ENCODE peak calls at places on chromosomes 5 and 9, in four cellular contexts. K is left cardiac atrium; N is hepatocyte; D is activated naive CD4-positive, alpha-beta T cell. O is an unnamed sample.

GRCh38 chr5:151029856-151030336 is 9.5 kb downstream of the GPX3 start:
- DNase-seq in N (no peak), D (no peak), K (no peak), O (no peak)

GRCh38 chr5:122093415-122093814 is 15.4 kb upstream of the LOX start:
- DNase-seq in D (no peak), K (no peak), N (peak), O (no peak)

GRCh38 chr5:159402328-159402727 is 72.0 kb upstream of the IL12B start:
- DNase-seq in D (no peak), K (no peak), N (no peak), O (peak)

GRCh38 chr5:173911623-173912022 is 23.5 kb downstream of the CPEB4 start:
- DNase-seq in D (no peak), N (no peak), K (no peak), O (no peak)

GRCh38 chr5:8861764-8862163 is 684.1 kb downstream of the SEMA5A start:
- DNase-seq in N (no peak), D (no peak), K (no peak), O (no peak)

GRCh38 chr9:87515086-87515485 is 17.4 kb downstream of the DAPK1 start:
- DNase-seq in K (no peak), D (no peak), N (peak), O (no peak)

GRCh38 chr9:126235350-126235740 is 91.3 kb upstream of the MVB12B start:
- DNase-seq in D (no peak), K (no peak), N (no peak), O (no peak)

GRCh38 chr5:6333182-6333905 is 45.0 kb downstream of the MED10 start:
- DNase-seq in D (no peak), K (no peak), N (no peak), O (no peak)

GRCh38 chr5:149002761-149003689 is 59.8 kb downstream of the SH3TC2 start:
- DNase-seq in D (no peak), N (no peak), K (no peak), O (peak)

GRCh38 chr9:124281934-124282351 is 24.2 kb downstream of the NEK6 start:
- DNase-seq in D (no peak), K (no peak), N (no peak), O (no peak)

GRCh38 chr5:174355208-174355612 is 309.7 kb downstream of the NSG2 start:
- DNase-seq in D (no peak), K (peak), N (peak), O (no peak)

GRCh38 chr9:135926402-135927194 is 19.3 kb upstream of the CAMSAP1 start:
- DNase-seq in N (no peak), D (no peak), K (peak), O (no peak)

GRCh38 chr9:13163287-13163686 is 116.2 kb downstream of the MPDZ start:
- DNase-seq in N (no peak), D (no peak), K (no peak), O (no peak)

GRCh38 chr9:105912868-105913516 is 218.7 kb downstream of the TMEM38B start:
- DNase-seq in N (peak), K (no peak), D (no peak), O (peak)

GRCh38 chr5:179287631-179288030 is 57.6 kb downstream of the ADAMTS2 start:
- DNase-seq in K (peak), D (no peak), N (no peak), O (no peak)

GRCh38 chr5:136043968-136044610 is 15.3 kb downstream of the TGFBI start:
- DNase-seq in K (no peak), D (no peak), N (no peak), O (no peak)

GRCh38 chr9:86202338-86202882 is 57.0 kb downstream of the C9orf153 start:
- DNase-seq in K (no peak), D (no peak), N (peak), O (peak)

GRCh38 chr9:85118990-85119755 is 449.6 kb downstream of the NTRK2 start:
- DNase-seq in K (no peak), D (no peak), N (no peak), O (no peak)

GRCh38 chr5:132704875-132705274 is 31.1 kb downstream of the IL4 start:
- DNase-seq in K (no peak), D (no peak), N (no peak), O (no peak)

GRCh38 chr5:59036274-59036961 is 453.5 kb downstream of the RAB3C start:
- DNase-seq in D (no peak), K (peak), N (peak), O (peak)

GRCh38 chr9:106860731-106861584 is 2.0 kb upstream of the ZNF462 start:
- DNase-seq in N (peak), K (peak), D (no peak), O (peak)

GRCh38 chr9:110148868-110149267 is 59.1 kb downstream of the C9orf152 start:
- DNase-seq in N (no peak), D (no peak), K (no peak), O (no peak)

GRCh38 chr9:93668261-93668871 is 92.0 kb downstream of the PHF2 start:
- DNase-seq in K (peak), D (no peak), N (no peak), O (no peak)

GRCh38 chr5:64923151-64923685 is 154.5 kb downstream of the CWC27 start:
- DNase-seq in K (no peak), N (peak), D (no peak), O (no peak)

GRCh38 chr5:83090169-83090568 is 12.8 kb downstream of the XRCC4 start:
- DNase-seq in D (no peak), K (no peak), N (no peak), O (no peak)

O was measured in DMS53.